ENCODE peak calls at places on chromosomes 12 and 14, in seven cellular contexts. Z, M, J, Y, C, D and I are unnamed samples.

GRCh38 chr12:67107235-67107634 is 161.9 kb upstream of the CAND1 start:
- DNase-seq in Y (no peak), C (no peak), D (no peak), M (no peak), Z (no peak), J (no peak), I (no peak)

GRCh38 chr12:3491938-3492867 is 1.2 kb downstream of the PRMT8 start:
- DNase-seq in M (no peak), D (peak; percentile 80), Z (peak; percentile 53), J (peak; percentile 33), C (peak; percentile 73), Y (peak; percentile 71), I (peak; percentile 10)

GRCh38 chr14:84144166-84144565 is 1385.8 kb upstream of the FLRT2 start:
- DNase-seq in M (no peak), Z (peak; percentile 3), Y (no peak), J (no peak), C (peak; percentile 22), D (no peak), I (no peak)

GRCh38 chr12:82527165-82527780 is 159.4 kb upstream of the TMTC2 start:
- DNase-seq in Y (no peak), C (peak; percentile 83), D (peak; percentile 26), M (no peak), Z (peak; percentile 56), J (no peak), I (peak; percentile 37)

GRCh38 chr14:89641495-89642162 is 224.6 kb upstream of the FOXN3 start:
- DNase-seq in Y (no peak), D (no peak), J (no peak), Z (no peak), M (no peak), C (no peak), I (no peak)

GRCh38 chr12:47838286-47838931 is 18.7 kb upstream of the HDAC7 start:
- DNase-seq in C (peak; percentile 58), Y (peak; percentile 51), M (no peak), Z (no peak), D (peak; percentile 82), J (no peak), I (no peak)

GRCh38 chr12:57887631-57888406 is 41.3 kb upstream of the CTDSP2 start:
- DNase-seq in Z (peak; percentile 77), J (peak; percentile 33), D (peak; percentile 77), Y (no peak), M (peak; percentile 93), C (peak; percentile 75), I (no peak)

GRCh38 chr14:103597623-103598372 is 31.2 kb upstream of the KLC1 start:
- DNase-seq in Y (no peak), J (no peak), M (no peak), D (no peak), Z (peak; percentile 93), C (peak; percentile 83), I (peak; percentile 78)

GRCh38 chr12:94100254-94100653 is 48.1 kb upstream of the PLXNC1 start:
- DNase-seq in D (no peak), M (no peak), Y (no peak), Z (peak; percentile 92), J (no peak), C (peak; percentile 78), I (no peak)

GRCh38 chr14:59964251-59965007 is 44.5 kb downstream of the LRRC9 start:
- DNase-seq in M (no peak), D (no peak), J (no peak), Y (no peak), Z (peak; percentile 30), C (peak; percentile 8), I (peak; percentile 10)

GRCh38 chr12:115569694-115570093 is 707.8 kb downstream of the MED13L start:
- DNase-seq in J (no peak), M (no peak), D (peak; percentile 72), Z (peak; percentile 32), Y (no peak), C (no peak), I (no peak)

GRCh38 chr12:109827566-109828550 is 5.3 kb downstream of the TRPV4 start:
- DNase-seq in Z (no peak), J (peak; percentile 74), Y (peak; percentile 85), D (no peak), M (peak; percentile 79), C (peak; percentile 49), I (no peak)

GRCh38 chr12:106178582-106178981 is 39.8 kb upstream of the NUAK1 start:
- DNase-seq in C (no peak), Y (no peak), Z (no peak), D (no peak), M (no peak), J (no peak), I (no peak)

GRCh38 chr14:48943913-48944312 is 642.3 kb downstream of the RPS29 start:
- DNase-seq in Z (peak; percentile 37), M (no peak), C (no peak), D (no peak), J (no peak), Y (no peak), I (no peak)
- H3K27ac ChIP-seq in Z (no peak overlapping the region), M (no peak overlapping the region), C (no peak overlapping the region), D (no peak overlapping the region), J (no peak overlapping the region), Y (no peak overlapping the region), I (no peak overlapping the region)

GRCh38 chr12:9870311-9870866 is 1.2 kb upstream of the CLEC2B start:
- DNase-seq in D (no peak), M (no peak), Y (no peak), C (peak; percentile 31), Z (no peak), J (no peak), I (no peak)
- H3K4me3 ChIP-seq in D (no peak overlapping the region), M (peak overlapping the region; percentile 48), Y (peak overlapping the region; percentile 47), C (no peak overlapping the region), Z (no peak overlapping the region), J (no peak overlapping the region), I (peak overlapping the region; percentile 54)

GRCh38 chr14:74861734-74862090 is 14.2 kb downstream of the PROX2 start:
- DNase-seq in Y (no peak), C (no peak), M (no peak), Z (no peak), J (no peak), D (no peak), I (no peak)

GRCh38 chr14:74865156-74865555 is 10.8 kb downstream of the PROX2 start:
- DNase-seq in M (no peak), J (no peak), Y (no peak), C (no peak), Z (no peak), D (no peak), I (no peak)

GRCh38 chr14:74863274-74863673 is 12.7 kb downstream of the PROX2 start:
- DNase-seq in Z (no peak), D (no peak), C (no peak), Y (peak; percentile 86), M (peak; percentile 66), J (peak; percentile 38), I (no peak)

GRCh38 chr14:74866708-74867389 is 9.1 kb downstream of the PROX2 start:
- DNase-seq in Z (no peak), Y (no peak), C (no peak), M (peak; percentile 30), D (no peak), J (no peak), I (no peak)

DNA sequence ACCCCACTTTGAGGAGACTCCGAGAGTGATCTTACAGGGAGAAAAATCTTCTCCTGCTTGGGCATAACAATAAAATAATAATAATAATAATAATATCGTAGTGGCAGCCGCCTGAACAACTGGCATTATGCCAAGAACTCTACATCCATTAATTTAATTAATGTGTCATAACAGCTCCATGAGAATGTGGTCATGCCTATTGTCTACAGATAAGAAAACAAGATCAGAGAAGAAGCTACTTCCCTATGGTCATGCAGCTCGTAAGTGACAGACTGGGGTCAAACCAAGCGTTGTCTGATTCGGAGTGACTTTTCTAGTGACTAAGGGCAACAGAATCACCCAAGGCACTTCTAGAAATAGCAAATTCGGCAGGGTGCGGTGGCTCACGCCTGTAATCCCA is 11.8 kb downstream of the PROX2 start:
- DNase-seq in C (no peak), Y (no peak), M (peak; percentile 28), D (no peak), J (no peak), Z (no peak), I (no peak)
- H3K27ac ChIP-seq in C (no peak overlapping the region), Y (no peak overlapping the region), M (no peak overlapping the region), D (no peak overlapping the region), J (no peak overlapping the region), Z (no peak overlapping the region), I (no peak overlapping the region)

DNA sequence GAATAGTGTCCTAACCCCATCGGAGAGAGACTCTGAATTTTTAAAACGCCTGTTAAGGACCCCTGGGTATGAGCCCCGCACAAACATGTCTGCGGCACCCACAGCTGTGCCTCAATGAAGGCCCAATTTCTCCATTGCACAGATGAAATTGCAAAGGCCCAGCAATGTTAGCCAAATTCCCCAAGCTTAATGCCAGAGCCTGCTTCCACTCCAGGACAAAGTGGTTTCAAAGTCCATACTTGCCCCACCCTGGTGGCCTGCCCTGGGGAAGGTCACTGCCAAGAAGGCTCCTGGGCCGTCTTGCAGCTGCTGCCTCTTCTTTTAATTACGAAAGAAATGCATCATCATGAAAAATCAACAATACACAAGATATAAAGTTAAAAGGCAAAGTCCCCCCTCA is 1179.7 kb downstream of the VRK1 start:
- DNase-seq in D (no peak), C (no peak), J (peak; percentile 30), Z (no peak), M (peak; percentile 61), Y (no peak), I (no peak)
- H3K4me3 ChIP-seq in D (no peak overlapping the region), C (no peak overlapping the region), J (no peak overlapping the region), Z (no peak overlapping the region), M (peak overlapping the region; percentile 41), Y (peak overlapping the region; percentile 46), I (no peak overlapping the region)

GRCh38 chr14:94839346-94839745 is 69.4 kb upstream of the GSC start:
- DNase-seq in D (no peak), J (no peak), Y (no peak), M (no peak), Z (no peak), C (no peak), I (no peak)

GRCh38 chr14:94850332-94851211 is 80.7 kb upstream of the GSC start:
- DNase-seq in J (peak; percentile 32), Y (no peak), Z (no peak), D (no peak), M (no peak), C (no peak), I (no peak)

DNA sequence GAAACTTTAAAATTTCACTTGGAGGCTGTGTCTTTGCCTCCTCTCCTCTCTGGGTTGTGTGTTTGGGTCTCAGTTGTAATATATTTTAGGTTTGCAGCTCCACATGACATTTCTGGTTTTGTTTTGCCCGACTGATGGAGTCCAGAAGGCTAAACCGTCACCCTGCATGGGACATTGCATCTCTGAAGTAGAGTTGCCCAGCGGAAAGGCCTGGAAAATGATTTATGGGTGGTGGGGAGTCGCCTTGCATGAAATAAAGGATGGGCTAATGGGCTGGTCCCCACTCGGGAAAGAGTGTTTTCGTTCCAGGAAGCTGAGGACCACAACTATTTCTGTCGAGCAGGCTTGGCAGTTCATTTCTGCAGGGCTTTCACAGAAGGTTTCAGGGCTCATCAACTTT is 74.7 kb upstream of the GSC start:
- DNase-seq in Y (no peak), M (no peak), Z (no peak), J (no peak), C (no peak), D (no peak), I (no peak)
- H3K27ac ChIP-seq in Y (no peak overlapping the region), M (no peak overlapping the region), Z (no peak overlapping the region), J (no peak overlapping the region), C (no peak overlapping the region), D (no peak overlapping the region), I (no peak overlapping the region)

GRCh38 chr14:104826197-104826857 is 25.4 kb downstream of the ZBTB42 start:
- DNase-seq in D (peak; percentile 95), Y (peak; percentile 96), M (peak; percentile 94), Z (peak; percentile 54), J (peak; percentile 93), C (peak; percentile 85), I (peak; percentile 21)
- H3K4me3 ChIP-seq in D (peak overlapping the region; percentile 57), Y (peak overlapping the region; percentile 64), M (peak overlapping the region; percentile 63), Z (peak overlapping the region; percentile 73), J (peak overlapping the region; percentile 45), C (peak overlapping the region; percentile 50), I (peak overlapping the region; percentile 77)

GRCh38 chr14:69979882-69980281 is 100.7 kb downstream of the SMOC1 start:
- DNase-seq in Z (no peak), C (no peak), Y (no peak), D (no peak), M (no peak), J (no peak), I (no peak)
- H3K27ac ChIP-seq in Z (no peak overlapping the region), C (no peak overlapping the region), Y (no peak overlapping the region), D (no peak overlapping the region), M (no peak overlapping the region), J (no peak overlapping the region), I (no peak overlapping the region)